ENCODE peak calls at places on chromosomes 7 and 10, in six cellular contexts. S is neuronal stem cell, C is H1, H is H9, E is mesenchymal stem cell, L is IMR-90. M is an unnamed sample.

GRCh38 chr10:69661414-69662172 is 31.5 kb downstream of the FAM241B start:
- DNase-seq in S (no peak), C (no peak), H (no peak), E (no peak), L (no peak), M (no peak)

GRCh38 chr7:116752305-116753074 is 80.5 kb downstream of the MET start:
- DNase-seq in S (no peak), C (no peak), H (no peak), E (no peak), L (no peak), M (no peak)

GRCh38 chr7:153472516-153472915 is 579.7 kb upstream of the DPP6 start:
- DNase-seq in S (no peak), C (no peak), H (no peak), E (no peak), L (no peak), M (no peak)

GRCh38 chr10:122435212-122435827 is 19.1 kb upstream of the ARMS2 start:
- DNase-seq in S (peak), C (no peak), H (no peak), E (peak), L (peak), M (peak)

GRCh38 chr7:109073543-109073942 is 503.9 kb downstream of the DNAJB9 start:
- DNase-seq in S (no peak), C (no peak), H (no peak), E (no peak), L (no peak), M (no peak)

GRCh38 chr7:100034871-100035510 is 14.6 kb upstream of the ZSCAN21 start:
- DNase-seq in S (no peak), C (no peak), H (no peak), E (peak), L (peak), M (peak)

GRCh38 chr10:14698487-14699170 is 76.1 kb downstream of the FAM107B start:
- DNase-seq in S (no peak), C (no peak), H (no peak), E (peak), L (peak), M (peak)

GRCh38 chr7:45203947-45204445 is 46.4 kb downstream of the RAMP3 start:
- DNase-seq in S (no peak), C (no peak), H (no peak), E (peak), L (peak), M (no peak)

GRCh38 chr7:130904031-130904757 is 170.2 kb upstream of the KLF14 start:
- DNase-seq in S (no peak), C (no peak), H (no peak), E (peak), L (peak), M (peak)

DNA sequence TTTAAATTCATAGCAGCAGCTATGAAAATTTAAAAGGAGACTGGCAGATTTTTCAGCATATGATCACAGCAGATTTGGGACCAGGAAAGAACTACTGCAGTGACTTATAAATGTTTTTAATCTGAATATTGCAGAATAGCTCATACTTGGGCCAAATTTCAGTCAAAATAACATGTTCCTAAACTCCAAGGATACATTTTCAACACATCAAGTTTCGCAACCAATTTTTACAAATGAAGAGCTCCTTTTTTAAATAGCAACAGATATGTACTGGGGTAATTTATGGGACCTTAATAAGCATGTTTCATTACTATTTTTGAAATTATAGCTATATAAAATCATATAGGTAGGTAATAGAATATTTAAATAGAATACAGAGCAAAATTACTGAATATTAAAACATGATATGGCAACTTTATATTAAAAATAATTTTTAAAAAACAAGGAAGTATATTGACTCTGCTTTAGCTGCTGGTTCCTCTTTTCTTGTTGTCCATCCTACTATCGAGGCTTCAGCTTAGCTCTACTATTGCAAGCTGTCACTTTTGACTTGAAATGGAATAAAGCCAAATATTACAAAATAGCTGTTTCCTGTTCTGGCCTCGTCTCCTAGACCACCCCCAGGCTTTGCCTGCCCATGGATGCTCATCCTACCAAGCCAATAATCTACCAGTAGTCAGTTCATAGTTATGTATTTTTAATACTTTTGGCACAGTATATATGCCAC is 123.1 kb downstream of the NRBF2 start:
- DNase-seq in S (no peak), C (no peak), H (no peak), E (no peak), L (no peak), M (no peak)
- H3K4me2 ChIP-seq in S (no peak), C (no peak), H (no peak), E (no peak), L (no peak), M (no peak)

GRCh38 chr10:30467939-30468338 is 34.0 kb downstream of the MAP3K8 start:
- DNase-seq in S (no peak), C (no peak), H (no peak), E (no peak), L (no peak), M (no peak)

GRCh38 chr10:30476511-30476910 is 42.5 kb downstream of the MAP3K8 start:
- DNase-seq in S (no peak), C (no peak), H (no peak), E (no peak), L (no peak), M (no peak)

GRCh38 chr10:30472414-30473155 is 38.6 kb downstream of the MAP3K8 start:
- DNase-seq in S (no peak), C (no peak), H (no peak), E (no peak), L (no peak), M (no peak)
- H3K14ac ChIP-seq in S (no peak), C (no peak), H (no peak), E (no peak), L (no peak), M (no peak)

DNA sequence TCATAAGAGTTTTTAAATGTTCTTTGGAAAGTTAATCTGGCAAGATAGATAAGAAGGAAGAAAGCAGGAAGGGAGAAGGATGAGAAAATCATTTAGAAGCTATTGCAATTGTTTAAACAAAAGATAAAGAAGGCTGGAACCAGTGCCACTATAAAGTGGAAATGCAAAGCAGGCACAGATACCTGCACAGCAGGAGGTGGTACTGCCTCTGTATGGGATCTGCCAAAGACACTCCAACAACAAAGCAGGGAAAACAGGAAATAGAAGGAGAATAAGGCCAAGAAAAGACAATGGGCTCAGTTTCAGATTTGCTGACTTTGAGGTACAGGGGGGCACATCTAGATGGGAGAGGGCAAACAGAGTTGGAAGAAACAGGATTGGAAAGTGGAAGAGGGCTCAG is 138.6 kb downstream of the PPP1R17 start:
- DNase-seq in S (no peak), C (no peak), H (no peak), E (no peak), L (no peak), M (no peak)
- H4K91ac ChIP-seq in S (no peak), C (no peak), H (no peak), E (no peak), L (no peak), M (no peak)

GRCh38 chr10:492896-493295 is 196.6 kb downstream of the DIP2C start:
- DNase-seq in S (no peak), C (no peak), H (no peak), E (no peak), L (no peak), M (no peak)
- H3K4me2 ChIP-seq in S (no peak), C (no peak), H (no peak), E (no peak), L (no peak), M (no peak)

GRCh38 chr7:7609330-7609729 is 31.2 kb upstream of the UMAD1 start:
- DNase-seq in S (no peak), C (no peak), H (no peak), E (no peak), L (no peak), M (no peak)
- H3K14ac ChIP-seq in S (no peak), C (no peak), H (no peak), E (no peak), L (no peak), M (no peak)

M was measured in trophoblast cell.